ENCODE peak calls at places on chromosomes 4 and X, in four cellular contexts. M is neuronal stem cell, L is H9, F is trophoblast cell. C is an unnamed sample. For H3K4me1, the result is how much of the 10 kb centered on the place peaks cover.

GRCh38 chr4:39469429-39470077 is 10.7 kb downstream of the LIAS start:
- DNase-seq in L (peak), M (peak), F (peak), C (peak)

GRCh38 chr4:139609647-139610046 is 53.6 kb upstream of the SETD7 start:
- DNase-seq in L (no peak), M (no peak), F (no peak), C (peak)

GRCh38 chr4:35772291-35772690 is 472.0 kb downstream of the ARAP2 start:
- DNase-seq in M (no peak), L (no peak), F (no peak), C (no peak)

GRCh38 chr4:52655505-52655904 is 3.6 kb downstream of the USP46 start:
- DNase-seq in M (no peak), F (peak), L (no peak), C (no peak)

GRCh38 chr4:98794565-98795205 is 134.2 kb downstream of the EIF4E start:
- DNase-seq in F (no peak), M (no peak), L (peak), C (peak)

GRCh38 chr4:146334862-146335449 is 120.6 kb downstream of the REELD1 start:
- DNase-seq in F (peak), L (no peak), M (no peak), C (no peak)

GRCh38 chr4:129362685-129363274 is 266.8 kb downstream of the C4orf33 start:
- DNase-seq in F (peak), M (peak), L (peak), C (peak)

GRCh38 chr4:82798168-82799005 is at the start of gene SCD5:
- DNase-seq in F (no peak), M (peak), L (peak), C (peak)

GRCh38 chrX:134764202-134764785 is 106.0 kb upstream of the PLAC1 start:
- DNase-seq in F (peak), L (no peak), M (no peak), C (peak)

GRCh38 chr4:20299515-20299914 is 47.8 kb downstream of the SLIT2 start:
- DNase-seq in M (no peak), F (no peak), L (no peak), C (peak)

GRCh38 chr4:6250235-6250983 is 19.2 kb upstream of the WFS1 start:
- DNase-seq in F (peak), M (peak), L (peak), C (peak)

GRCh38 chr4:176753049-176753448 is 39.7 kb downstream of the VEGFC start:
- DNase-seq in F (no peak), L (no peak), M (no peak), C (peak)

GRCh38 chr4:169659736-169660670 is 39.6 kb downstream of the CLCN3 start:
- DNase-seq in L (peak), F (peak), M (peak), C (peak)

GRCh38 chrX:130772313-130773140 is 130.5 kb downstream of the ENOX2 start:
- DNase-seq in M (no peak), L (no peak), F (peak), C (peak)

GRCh38 chr4:109462802-109463201 is 29.2 kb downstream of the SEC24B start:
- DNase-seq in L (no peak), F (no peak), M (no peak), C (no peak)

GRCh38 chr4:175953960-175954521 is 111.6 kb upstream of the WDR17 start:
- DNase-seq in F (no peak), L (no peak), M (no peak), C (no peak)

GRCh38 chr4:39976945-39977488 is 694 bp downstream of the PDS5A start:
- DNase-seq in L (peak), M (peak), F (no peak), C (peak)

GRCh38 chr4:76563804-76564468 is 128.9 kb downstream of the SHROOM3 start:
- DNase-seq in L (no peak), M (no peak), F (no peak), C (peak)

GRCh38 chrX:129983575-129984131 is 1.2 kb downstream of the BCORL1 start:
- DNase-seq in L (peak), M (no peak), F (no peak), C (no peak)

GRCh38 chrX:18998653-18999052 is 14.7 kb upstream of the PHKA2 start:
- DNase-seq in F (no peak), M (no peak), L (no peak), C (no peak)

GRCh38 chrX:54181196-54181953 is 1.7 kb downstream of the FAM120C start:
- DNase-seq in L (no peak), F (no peak), M (no peak), C (peak)

GRCh38 chr4:154807042-154807630 is 26.1 kb downstream of the RBM46 start:
- DNase-seq in L (no peak), M (no peak), F (no peak), C (peak)

GRCh38 chr4:53366301-53366716 is 448 bp upstream of the SCFD2 start:
- DNase-seq in M (no peak), L (no peak), F (no peak), C (no peak)

GRCh38 chrX:45771114-45771513 is 570.4 kb upstream of the DIPK2B start:
- DNase-seq in L (no peak), F (peak), M (no peak), C (peak)

GRCh38 chrX:45735571-45735970 is 534.9 kb upstream of the DIPK2B start:
- DNase-seq in M (no peak), F (no peak), L (no peak), C (no peak)

GRCh38 chrX:74351760-74352159 is 47.8 kb downstream of the ZCCHC13 start:
- DNase-seq in F (no peak), L (no peak), M (no peak), C (peak)

GRCh38 chr4:139958738-139959096 is 195.3 kb downstream of the MAML3 start:
- DNase-seq in M (no peak), F (no peak), L (no peak), C (no peak)

GRCh38 chr4:71456841-71457240 is 118.0 kb downstream of the SLC4A4 start:
- DNase-seq in M (no peak), L (no peak), F (peak), C (peak)

GRCh38 chr4:111873801-111874200 is 271.5 kb upstream of the FAM241A start:
- DNase-seq in F (no peak), M (no peak), L (no peak), C (no peak)

GRCh38 chr4:15754323-15754722 is 23.8 kb upstream of the CD38 start:
- DNase-seq in L (no peak), M (no peak), F (no peak), C (peak)

DNA sequence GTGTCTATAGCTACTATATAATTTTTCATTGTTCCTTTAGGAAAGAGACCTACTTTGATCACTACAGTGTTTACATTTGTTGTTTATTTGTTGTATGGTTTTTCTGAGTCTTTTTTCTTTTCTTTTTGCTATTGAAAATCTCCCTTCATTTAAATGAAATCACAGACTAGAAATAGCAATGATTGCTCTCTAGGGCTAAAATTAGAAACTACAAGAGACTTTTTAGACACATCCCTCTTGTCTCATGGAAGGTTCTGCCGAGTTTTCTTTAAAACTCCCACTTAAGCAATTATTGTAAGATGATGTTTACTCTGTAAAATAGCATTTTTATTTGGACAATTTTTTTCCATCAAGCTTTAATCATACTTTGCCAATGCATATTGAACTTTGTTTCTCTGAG is 136.6 kb downstream of the PALLD start:
- DNase-seq in L (no peak), F (no peak), M (no peak), C (peak)
- H3K4me1 ChIP-seq in L (under half), F (under half), M (under half), C (under half)

DNA sequence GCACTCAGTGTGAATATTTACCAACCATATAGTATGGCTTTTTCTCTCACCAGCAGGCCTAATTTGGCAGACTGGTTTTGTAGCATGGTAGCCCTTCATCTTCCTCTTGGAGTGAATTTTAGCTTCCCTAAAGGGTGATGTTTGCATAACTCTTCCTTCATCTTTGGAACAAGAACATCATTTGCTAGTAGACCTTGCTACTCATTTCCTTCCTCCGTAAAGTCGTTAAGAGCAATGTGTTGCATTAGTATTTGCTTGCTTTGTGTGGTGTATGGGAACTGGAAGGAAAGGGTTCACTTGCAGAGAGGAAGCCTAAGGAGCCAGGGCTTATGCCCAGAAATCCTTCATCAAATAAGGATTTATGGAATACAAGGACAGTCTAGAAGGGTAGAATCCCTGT is 50.2 kb upstream of the PGRMC2 start:
- DNase-seq in F (no peak), L (no peak), M (no peak), C (no peak)
- H3K14ac ChIP-seq in F (no peak), L (no peak), M (no peak), C (no peak)

DNA sequence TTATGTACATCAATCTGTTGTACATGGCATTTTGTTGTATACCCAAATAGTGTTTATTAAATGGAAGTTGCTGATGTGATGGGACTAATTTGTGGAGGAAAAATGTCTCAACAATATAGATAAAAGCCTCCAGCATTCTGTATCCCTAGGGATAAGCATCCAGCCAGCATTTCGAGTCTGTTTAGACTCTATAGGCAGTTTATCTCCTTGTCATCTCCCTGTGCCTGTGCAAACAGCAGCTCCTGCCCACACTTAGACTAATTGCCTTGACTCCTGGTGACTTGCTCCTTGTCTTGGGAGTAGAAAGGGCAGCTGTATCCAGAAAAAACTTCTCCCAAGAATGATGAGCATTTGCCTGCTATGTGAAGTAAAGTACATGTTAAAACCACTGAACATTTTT is 83.8 kb downstream of the DOCK11 start:
- DNase-seq in F (peak), L (no peak), M (no peak), C (peak)
- H3K4me1 ChIP-seq in F (under half), L (under half), M (under half), C (under half)

DNA sequence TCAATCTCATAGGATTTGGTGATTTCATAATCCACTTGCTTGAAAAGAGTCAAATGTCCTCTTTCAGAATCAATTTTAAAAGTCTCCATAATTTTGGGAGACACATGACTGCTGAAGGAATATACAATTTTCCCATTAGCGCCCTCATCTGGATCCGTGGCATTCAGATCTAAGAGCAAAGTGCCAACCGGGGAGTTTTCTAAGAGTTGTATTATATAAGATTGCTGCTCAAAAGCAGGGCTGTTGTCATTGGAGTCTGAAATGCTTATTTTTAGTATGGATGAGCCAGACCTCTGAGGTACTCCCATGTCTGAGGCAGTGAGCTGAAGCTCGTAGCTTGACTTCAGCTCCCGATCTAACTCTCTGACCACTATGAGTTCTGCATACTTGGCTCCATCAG is 1.2 kb downstream of the PCDH18 start:
- DNase-seq in L (no peak), F (no peak), M (no peak), C (peak)
- H3K14ac ChIP-seq in L (no peak), F (peak), M (no peak), C (no peak)

DNA sequence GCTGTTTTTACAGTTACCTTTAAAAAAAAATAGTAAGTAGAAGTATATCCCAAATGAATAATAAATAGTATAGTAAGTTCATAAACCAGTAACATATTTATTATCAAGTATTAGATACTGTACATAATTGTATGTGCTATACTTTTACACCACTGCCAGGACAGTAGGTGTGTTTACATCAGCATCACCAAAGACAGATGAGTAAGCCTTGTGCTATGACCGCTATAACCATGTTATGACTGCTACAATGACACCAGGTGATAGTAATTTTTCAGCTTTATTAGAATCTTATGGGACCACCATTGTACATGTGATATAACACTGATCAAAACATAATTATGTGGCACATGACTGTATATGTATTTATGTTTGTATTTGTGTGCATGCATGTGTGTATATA is 27.3 kb downstream of the PABPC4L start:
- DNase-seq in M (no peak), L (no peak), F (no peak), C (no peak)
- H3K4me1 ChIP-seq in M (under half), L (under half), F (under half), C (under half)

GRCh38 chrX:55716937-55717336 is 612 bp upstream of the RRAGB start:
- DNase-seq in F (no peak), L (no peak), M (no peak), C (no peak)

GRCh38 chrX:55714111-55714510 is 3.4 kb upstream of the RRAGB start:
- DNase-seq in M (no peak), L (no peak), F (no peak), C (no peak)

GRCh38 chrX:55713635-55714034 is 3.9 kb upstream of the RRAGB start:
- DNase-seq in M (no peak), F (no peak), L (no peak), C (no peak)

GRCh38 chrX:55715847-55716246 is 1.7 kb upstream of the RRAGB start:
- DNase-seq in F (no peak), M (no peak), L (peak), C (no peak)

GRCh38 chrX:55717521-55718497 is at the start of gene RRAGB:
- DNase-seq in L (peak), M (peak), F (peak), C (peak)
- H3K14ac ChIP-seq in L (no peak), M (no peak), F (peak), C (no peak)

DNA sequence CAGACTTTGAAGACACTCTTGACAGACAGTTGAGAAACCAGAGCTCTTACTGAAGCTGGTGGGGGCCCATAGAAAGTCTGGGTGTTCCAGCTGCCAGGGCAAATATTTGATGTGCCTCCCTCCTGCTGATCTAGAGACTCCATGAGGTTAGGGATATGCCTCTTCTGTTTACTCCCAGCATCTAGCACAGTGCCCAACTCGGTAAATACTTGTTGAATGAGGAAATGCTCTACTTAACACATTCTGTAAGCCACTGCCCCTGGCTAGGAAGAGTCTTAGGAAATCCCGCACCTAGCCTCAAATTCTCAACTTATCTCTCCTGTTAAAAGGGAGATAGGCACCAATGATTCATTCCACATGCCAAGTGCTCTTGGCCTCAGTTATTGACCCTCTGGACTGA is 179.2 kb upstream of the RASGEF1B start:
- DNase-seq in M (no peak), L (no peak), F (peak), C (no peak)
- H3K4me1 ChIP-seq in M (under half), L (under half), F (under half), C (under half)

DNA sequence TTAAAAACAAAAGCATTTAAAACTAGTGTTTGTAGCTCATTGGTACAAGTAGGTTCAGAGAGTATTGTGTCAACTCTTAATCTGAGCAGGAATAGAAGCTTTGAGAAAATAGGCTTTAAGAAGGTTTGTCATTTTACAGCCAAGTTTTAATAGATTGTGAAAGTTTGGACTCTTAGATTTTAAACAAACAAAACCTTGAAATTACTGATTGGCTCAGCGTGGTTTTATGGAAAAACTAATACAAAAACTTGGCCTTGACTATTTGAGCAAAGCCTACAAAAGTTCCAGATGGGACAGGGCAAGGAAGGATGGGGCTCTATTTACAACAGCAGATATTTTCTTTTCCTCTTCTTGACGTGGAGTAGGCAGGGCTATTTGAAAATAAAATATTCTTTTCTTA is 16.5 kb downstream of the ZFX start:
- DNase-seq in L (no peak), F (no peak), M (no peak), C (no peak)
- H3K14ac ChIP-seq in L (no peak), F (no peak), M (no peak), C (no peak)